ENCODE peak calls at places on chromosome 18, in eight cellular contexts. R is GM13977; W is psoas muscle; D is activated CD8-positive, alpha-beta T cell treated with anti-CD3 and anti-CD28 coated beads for 36 hours; X is kidney epithelial cell; Q is RWPE1; K is spleen; V is HFFc6. Y is an unnamed sample.

GRCh38 chr18:811192-812122 is 585 bp downstream of the YES1 start:
- DNase-seq in R (peak), W (peak), D (peak), X (no peak), Q (peak), K (peak), V (peak), Y (no peak)

GRCh38 chr18:46413684-46414083 is 243.3 kb downstream of the LOXHD1 start:
- DNase-seq in R (no peak), W (no peak), D (no peak), X (no peak), Q (no peak), K (no peak), V (no peak), Y (no peak)

GRCh38 chr18:69233465-69234054 is 167.1 kb upstream of the DOK6 start:
- DNase-seq in R (no peak), W (no peak), D (no peak), X (no peak), Q (no peak), K (no peak), V (no peak), Y (no peak)

GRCh38 chr18:39591647-39592046 is 2026.0 kb upstream of the CELF4 start:
- DNase-seq in R (no peak), W (no peak), D (no peak), X (no peak), Q (no peak), K (no peak), V (no peak), Y (no peak)

GRCh38 chr18:34261865-34262780 is 37.4 kb upstream of the NOL4 start:
- DNase-seq in R (peak), W (no peak), D (no peak), X (peak), Q (no peak), K (no peak), V (no peak), Y (peak)

GRCh38 chr18:55982992-55983391 is 395.0 kb upstream of the TCF4 start:
- DNase-seq in R (no peak), W (no peak), D (no peak), X (no peak), Q (no peak), K (no peak), V (peak), Y (no peak)

GRCh38 chr18:11147371-11147860 is 2.0 kb downstream of the PIEZO2 start:
- DNase-seq in R (no peak), W (no peak), D (no peak), X (no peak), Q (no peak), K (no peak), V (no peak), Y (no peak)

GRCh38 chr18:54102123-54102522 is 122.3 kb downstream of the MBD2 start:
- DNase-seq in R (no peak), W (no peak), D (no peak), X (no peak), Q (no peak), K (no peak), V (no peak), Y (no peak)

GRCh38 chr18:65725421-65726050 is 25.3 kb upstream of the CDH7 start:
- DNase-seq in R (no peak), W (no peak), D (peak), X (no peak), Q (no peak), K (no peak), V (no peak), Y (no peak)

GRCh38 chr18:8162797-8163196 is 446.4 kb upstream of the RAB12 start:
- DNase-seq in R (no peak), W (no peak), D (no peak), X (no peak), Q (peak), K (no peak), V (no peak), Y (no peak)

GRCh38 chr18:46677609-46678470 is 20.8 kb upstream of the LOXHD1 start:
- DNase-seq in R (peak), W (no peak), D (no peak), X (peak), Q (no peak), K (no peak), V (peak), Y (no peak)

GRCh38 chr18:79943608-79944125 is 7.8 kb downstream of the SLC66A2 start:
- DNase-seq in R (no peak), W (no peak), D (no peak), X (no peak), Q (no peak), K (peak), V (no peak), Y (no peak)

GRCh38 chr18:12766986-12767433 is 64.2 kb downstream of the PSMG2 start:
- DNase-seq in R (no peak), W (no peak), D (no peak), X (no peak), Q (no peak), K (no peak), V (no peak), Y (no peak)

GRCh38 chr18:78650926-78651325 is 328.7 kb upstream of the SALL3 start:
- DNase-seq in R (no peak), W (no peak), D (no peak), X (no peak), Q (no peak), K (no peak), V (no peak), Y (no peak)

GRCh38 chr18:78655921-78656320 is 323.7 kb upstream of the SALL3 start:
- DNase-seq in R (no peak), W (no peak), D (no peak), X (no peak), Q (no peak), K (peak), V (no peak), Y (no peak)

GRCh38 chr18:78649421-78649820 is 330.2 kb upstream of the SALL3 start:
- DNase-seq in R (no peak), W (no peak), D (no peak), X (no peak), Q (no peak), K (no peak), V (no peak), Y (no peak)

GRCh38 chr18:78656346-78656925 is 323.2 kb upstream of the SALL3 start:
- DNase-seq in R (no peak), W (no peak), D (no peak), X (no peak), Q (no peak), K (peak), V (no peak), Y (no peak)

GRCh38 chr18:78652001-78652545 is 327.5 kb upstream of the SALL3 start:
- DNase-seq in R (no peak), W (no peak), D (no peak), X (no peak), Q (no peak), K (peak), V (no peak), Y (no peak)
- TF ChIP-seq CTCF in R (no peak), W (no peak), D (no peak), X (no peak), Q (no peak), K (no peak), V (no peak), Y (no peak)

DNA sequence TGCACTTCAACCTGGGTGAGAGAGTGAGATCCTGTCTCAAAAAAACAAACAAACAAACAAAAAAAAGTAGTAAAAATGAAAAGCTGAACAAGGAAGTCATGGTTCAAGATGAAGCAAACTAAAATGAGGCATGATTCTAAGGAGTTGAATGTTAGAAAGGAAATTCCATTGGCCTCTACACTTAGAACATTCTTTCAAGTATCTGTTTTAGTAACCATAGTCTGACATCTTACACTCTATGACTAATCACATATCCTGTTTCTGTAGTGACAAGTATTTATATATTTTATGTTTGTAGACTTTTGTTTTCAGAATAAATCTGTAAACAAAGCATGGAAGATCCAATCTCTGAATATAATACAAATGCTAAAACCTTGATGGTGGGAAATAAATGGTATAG is 164.1 kb downstream of the KIAA1328 start:
- DNase-seq in R (no peak), W (no peak), D (no peak), X (peak), Q (peak), K (no peak), V (peak), Y (no peak)
- TF ChIP-seq CTCF in R (no peak), W (no peak), D (no peak), X (no peak), Q (no peak), K (no peak), V (no peak), Y (no peak)

GRCh38 chr18:31509571-31509970 is 11.6 kb downstream of the DSG2 start:
- DNase-seq in R (no peak), W (no peak), D (no peak), X (no peak), Q (no peak), K (no peak), V (no peak), Y (no peak)

GRCh38 chr18:31510319-31510718 is 12.3 kb downstream of the DSG2 start:
- DNase-seq in R (no peak), W (no peak), D (no peak), X (peak), Q (no peak), K (no peak), V (no peak), Y (no peak)

GRCh38 chr18:31513189-31513907 is 15.4 kb downstream of the DSG2 start:
- DNase-seq in R (no peak), W (no peak), D (no peak), X (peak), Q (peak), K (no peak), V (no peak), Y (no peak)

GRCh38 chr18:31512203-31512764 is 14.3 kb downstream of the DSG2 start:
- DNase-seq in R (no peak), W (no peak), D (no peak), X (peak), Q (peak), K (no peak), V (no peak), Y (no peak)

GRCh38 chr18:31511098-31511497 is 13.1 kb downstream of the DSG2 start:
- DNase-seq in R (no peak), W (no peak), D (no peak), X (no peak), Q (no peak), K (no peak), V (no peak), Y (no peak)
- TF ChIP-seq CTCF in R (peak), W (no peak), D (no peak), X (no peak), Q (no peak), K (no peak), V (no peak), Y (peak)

DNA sequence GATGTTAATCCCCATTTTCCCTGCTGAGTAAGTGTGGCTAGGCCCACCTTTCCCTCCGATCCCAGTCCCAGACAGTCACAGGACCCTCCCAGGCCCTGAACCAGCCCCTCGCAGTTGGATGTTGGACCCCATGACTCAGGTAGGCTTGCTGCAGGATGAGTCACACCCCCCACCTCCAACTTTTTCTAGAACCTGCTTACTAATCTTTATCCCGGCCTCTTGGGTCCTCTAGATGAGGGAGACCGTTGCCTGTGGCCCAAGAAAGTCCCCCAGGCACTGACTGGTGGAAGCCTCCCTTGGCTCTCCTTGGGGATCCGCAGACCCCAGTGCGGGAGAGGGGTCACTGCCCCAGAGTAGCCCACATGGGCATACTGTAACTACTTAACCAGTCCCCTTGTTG is 98.5 kb downstream of the SMAD7 start:
- DNase-seq in R (no peak), W (no peak), D (peak), X (no peak), Q (no peak), K (no peak), V (no peak), Y (no peak)
- TF ChIP-seq CTCF in R (no peak), W (no peak), D (no peak), X (no peak), Q (no peak), K (no peak), V (no peak), Y (no peak)

DNA sequence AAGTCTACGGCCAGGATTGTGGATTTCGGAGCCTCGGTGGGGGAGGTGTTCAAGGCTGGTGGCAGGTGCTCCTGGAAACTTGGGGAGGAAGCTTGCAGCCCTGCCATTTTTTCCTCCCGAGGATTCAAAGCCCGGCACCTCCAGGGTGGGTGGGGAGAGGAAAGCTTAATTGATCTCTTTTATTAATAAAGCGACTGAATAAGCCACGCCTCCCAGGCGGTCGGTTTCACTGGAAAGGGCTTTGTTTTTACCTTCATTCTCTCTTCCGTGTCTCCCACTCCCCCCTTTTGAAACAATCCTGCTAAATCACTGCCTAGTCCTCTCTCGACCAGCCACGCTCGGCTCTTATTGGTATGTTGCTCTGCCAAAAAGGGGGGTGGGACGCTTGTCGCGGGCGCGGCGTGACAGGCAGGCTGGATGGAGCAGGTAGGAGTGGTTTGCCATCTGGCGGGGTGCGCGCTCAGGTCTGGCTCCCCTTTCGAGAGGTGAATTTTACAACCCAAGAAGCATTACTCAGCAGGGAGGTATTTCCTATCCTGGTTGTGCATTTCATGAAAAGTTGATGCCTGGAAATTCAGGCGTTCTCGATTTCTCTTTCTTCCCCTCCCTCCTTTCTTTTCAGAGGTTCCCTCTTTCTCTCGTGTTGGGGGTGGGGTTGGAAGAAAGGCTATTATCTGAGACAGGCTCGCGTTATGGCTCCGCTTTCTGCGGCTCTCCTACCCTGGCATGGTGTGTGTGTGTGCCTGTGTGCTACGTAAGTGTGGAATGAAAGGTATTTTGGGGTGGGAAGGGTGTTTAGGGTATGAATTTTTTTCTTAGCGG is 1.4 kb downstream of the NEDD4L start:
- DNase-seq in R (peak), W (peak), D (peak), X (no peak), Q (peak), K (peak), V (no peak), Y (peak)
- TF ChIP-seq CTCF in R (no peak), W (no peak), D (no peak), X (no peak), Q (no peak), K (no peak), V (no peak), Y (no peak)